ENCODE peak calls at places on chromosomes 5 and 9, in seven cellular contexts. Y, K, V, H, A, T and X are unnamed samples.

GRCh38 chr5:132408965-132409364 is 39.5 kb downstream of the SLC22A5 start:
- DNase-seq in A (no peak), K (no peak), V (no peak), H (no peak), T (no peak), Y (no peak), X (no peak)

GRCh38 chr5:140363631-140364471 is 3.9 kb downstream of the SLC4A9 start:
- DNase-seq in V (no peak), K (no peak), T (no peak), Y (no peak), A (no peak), H (no peak), X (no peak)

GRCh38 chr5:167358868-167359492 is 932.5 kb upstream of the WWC1 start:
- DNase-seq in T (no peak), H (no peak), K (no peak), V (no peak), A (no peak), Y (no peak), X (no peak)

GRCh38 chr5:173807150-173807784 is 80.9 kb upstream of the CPEB4 start:
- DNase-seq in V (no peak), H (no peak), Y (no peak), K (no peak), A (no peak), T (no peak), X (no peak)

GRCh38 chr5:73119492-73120157 is 750 bp upstream of the TMEM171 start:
- DNase-seq in T (peak; percentile 84), V (no peak), A (no peak), H (no peak), K (no peak), Y (no peak), X (no peak)

GRCh38 chr9:91795500-91796241 is 154.4 kb downstream of the ROR2 start:
- DNase-seq in T (no peak), K (peak; percentile 9), Y (no peak), V (peak; percentile 70), A (no peak), H (no peak), X (no peak)

GRCh38 chr5:58239731-58240130 is 220.2 kb downstream of the PLK2 start:
- DNase-seq in K (no peak), T (no peak), V (no peak), Y (no peak), A (no peak), H (no peak), X (no peak)

GRCh38 chr9:36263662-36264061 is 5.4 kb upstream of the GNE start:
- DNase-seq in H (no peak), A (no peak), K (no peak), T (no peak), V (no peak), Y (no peak), X (no peak)

GRCh38 chr9:93206576-93207155 is 22.7 kb downstream of the WNK2 start:
- DNase-seq in K (no peak), Y (peak; percentile 20), H (no peak), A (no peak), T (peak; percentile 48), V (no peak), X (no peak)

GRCh38 chr9:83596899-83597504 is 25.9 kb upstream of the IDNK start:
- DNase-seq in K (no peak), V (no peak), Y (no peak), T (no peak), H (peak; percentile 16), A (peak; percentile 32), X (no peak)

GRCh38 chr9:132677976-132678375 is 7.7 kb downstream of the GTF3C4 start:
- DNase-seq in K (no peak), T (no peak), V (no peak), A (no peak), Y (no peak), H (no peak), X (no peak)

GRCh38 chr9:120555884-120556283 is 24.1 kb downstream of the CDK5RAP2 start:
- DNase-seq in V (no peak), K (no peak), A (no peak), Y (no peak), H (no peak), T (no peak), X (no peak)

GRCh38 chr9:98330831-98331230 is 75.4 kb upstream of the TBC1D2 start:
- DNase-seq in A (no peak), H (no peak), T (no peak), K (peak; percentile 77), Y (no peak), V (no peak), X (no peak)

GRCh38 chr5:66877843-66878242 is 281.6 kb downstream of the MAST4 start:
- DNase-seq in V (no peak), Y (no peak), H (no peak), T (no peak), A (no peak), K (peak; percentile 57), X (no peak)

GRCh38 chr5:151958111-151958510 is 33.5 kb upstream of the GLRA1 start:
- DNase-seq in T (no peak), Y (no peak), A (no peak), K (no peak), H (no peak), V (no peak), X (no peak)

GRCh38 chr5:173010547-173011464 is 27.2 kb downstream of the ATP6V0E1 start:
- DNase-seq in V (peak; percentile 76), H (no peak), T (no peak), A (peak; percentile 65), Y (peak; percentile 78), K (peak; percentile 25), X (peak; percentile 77)

GRCh38 chr5:95564450-95564849 is 9.5 kb downstream of the ARSK start:
- DNase-seq in Y (no peak), A (no peak), T (no peak), K (peak; percentile 14), H (no peak), V (no peak), X (no peak)

GRCh38 chr9:101037433-101037832 is 8.9 kb downstream of the PLPPR1 start:
- DNase-seq in Y (no peak), A (no peak), T (no peak), K (no peak), V (no peak), H (no peak), X (no peak)

GRCh38 chr5:103808464-103809106 is 246.0 kb upstream of the NUDT12 start:
- DNase-seq in T (no peak), Y (no peak), H (no peak), V (no peak), K (peak; percentile 51), A (no peak), X (no peak)

GRCh38 chr5:137370096-137370495 is 129.0 kb downstream of the SPOCK1 start:
- DNase-seq in Y (no peak), K (peak; percentile 71), H (no peak), V (no peak), T (no peak), A (no peak), X (no peak)

GRCh38 chr9:77019010-77019809 is at the start of gene FOXB2:
- DNase-seq in Y (no peak), V (no peak), T (no peak), A (no peak), K (no peak), H (no peak), X (no peak)

GRCh38 chr5:124920909-124921666 is 174.6 kb upstream of the ZNF608 start:
- DNase-seq in H (no peak), K (no peak), V (no peak), A (no peak), T (no peak), Y (no peak), X (no peak)

GRCh38 chr9:126233175-126233574 is 93.5 kb upstream of the MVB12B start:
- DNase-seq in H (no peak), K (no peak), Y (no peak), V (no peak), T (no peak), A (no peak), X (no peak)

GRCh38 chr9:80605129-80605528 is 1033.4 kb downstream of the TLE4 start:
- DNase-seq in K (peak; percentile 57), H (no peak), A (no peak), Y (no peak), V (no peak), T (no peak), X (no peak)

GRCh38 chr5:28926422-28926821 is 1888.0 kb upstream of the CDH9 start:
- DNase-seq in V (no peak), H (no peak), K (no peak), Y (no peak), A (no peak), T (no peak), X (no peak)

GRCh38 chr5:95178046-95178651 is 106.7 kb downstream of the MCTP1 start:
- DNase-seq in T (no peak), A (no peak), K (peak; percentile 85), Y (no peak), V (no peak), H (no peak), X (no peak)

DNA sequence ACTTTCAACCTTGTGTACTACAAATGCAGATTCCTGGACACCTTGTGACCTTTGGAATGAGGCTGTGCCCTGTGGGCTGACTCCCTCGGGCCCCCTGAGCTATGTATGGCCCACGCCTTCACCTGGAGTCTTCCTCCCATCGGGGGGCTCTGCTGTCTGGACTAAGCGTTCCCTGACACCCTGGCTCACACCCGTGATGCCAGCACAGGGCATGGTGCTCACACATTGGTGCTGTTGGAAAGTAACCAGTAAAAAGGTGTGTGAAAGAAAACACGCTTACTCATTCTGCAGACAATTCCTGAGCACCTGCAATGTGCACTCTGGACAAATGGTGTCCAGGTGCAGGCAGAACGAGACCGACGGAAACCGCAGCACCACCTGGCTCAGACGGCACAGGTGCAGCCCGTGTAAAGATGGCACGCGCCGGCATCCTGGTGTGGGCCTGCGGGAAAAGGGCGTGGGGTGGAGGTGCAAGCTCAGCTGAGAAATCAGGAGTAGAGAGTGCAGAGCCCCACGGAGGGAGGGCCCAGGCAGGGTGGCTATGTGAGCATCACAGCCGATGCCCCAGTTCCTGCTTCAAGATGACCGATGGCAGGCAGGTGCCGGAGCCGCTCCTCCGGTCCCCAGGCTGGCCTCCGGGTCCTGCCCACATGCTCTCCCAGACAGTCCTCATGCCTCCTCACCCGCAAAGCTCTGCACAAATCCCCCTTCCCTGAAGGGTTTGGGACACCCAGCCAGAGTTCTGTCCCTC is 11.0 kb downstream of the LPCAT1 start:
- DNase-seq in H (no peak), T (peak; percentile 42), Y (peak; percentile 45), K (no peak), V (peak; percentile 58), A (no peak), X (peak; percentile 64)
- H3K4me3 ChIP-seq in H (no peak overlapping the region), T (no peak overlapping the region), Y (no peak overlapping the region), K (no peak overlapping the region), V (no peak overlapping the region), A (no peak overlapping the region), X (no peak overlapping the region)

GRCh38 chr5:122653087-122654017 is 121.5 kb upstream of the SNX2 start:
- DNase-seq in T (no peak), Y (no peak), H (no peak), A (no peak), V (no peak), K (peak; percentile 63), X (no peak)

GRCh38 chr5:122649080-122649479 is 125.8 kb upstream of the SNX2 start:
- DNase-seq in H (no peak), A (no peak), Y (no peak), K (peak; percentile 64), T (no peak), V (no peak), X (no peak)
- H3K4me1 ChIP-seq in H (no peaks in the 10 kb centered on the region), A (no peaks in the 10 kb centered on the region), Y (no peaks in the 10 kb centered on the region), K (no peaks in the 10 kb centered on the region), T (no peaks in the 10 kb centered on the region), V (no peaks in the 10 kb centered on the region), X (no peaks in the 10 kb centered on the region)

GRCh38 chr5:177300971-177301370 is 2.5 kb downstream of the RAB24 start:
- DNase-seq in V (no peak), H (no peak), Y (no peak), K (no peak), A (no peak), T (no peak), X (no peak)
- H3K4me3 ChIP-seq in V (no peak overlapping the region), H (peak overlapping the region; percentile 55), Y (no peak overlapping the region), K (no peak overlapping the region), A (no peak overlapping the region), T (no peak overlapping the region), X (no peak overlapping the region)

GRCh38 chr5:78594946-78595921 is 53.3 kb downstream of the LHFPL2 start:
- DNase-seq in T (no peak), Y (no peak), H (no peak), V (peak; percentile 72), K (peak; percentile 100), A (peak; percentile 43), X (no peak)
- H3K4me1 ChIP-seq in T (peaks cover 46% of the 10 kb centered on the region), Y (peaks cover 32% of the 10 kb centered on the region), H (no peaks in the 10 kb centered on the region), V (peaks cover 81% of the 10 kb centered on the region), K (peaks cover 40% of the 10 kb centered on the region), A (peaks cover 11% of the 10 kb centered on the region), X (peaks cover 18% of the 10 kb centered on the region)